ENCODE peak calls at places on chromosomes 1 and 21, in ten cellular contexts. T is neuronal stem cell; K is tibial artery; C is A549; Y is heart right ventricle; L is heart left ventricle; S is H9; I is psoas muscle; H is CD8-positive, alpha-beta memory T cell; B is adipocyte. X is an unnamed sample.

GRCh38 chr1:209688746-209689234 is 13.6 kb downstream of the G0S2 start:
- DNase-seq in B (peak; percentile 20), H (no peak), Y (no peak), T (no peak), I (no peak), C (peak; percentile 38), L (no peak), S (no peak), K (no peak), X (no peak)

GRCh38 chr1:170010443-170010842 is 64.1 kb downstream of the KIFAP3 start:
- DNase-seq in Y (peak; percentile 64), H (no peak), T (peak; percentile 14), L (peak; percentile 40), S (no peak), C (no peak), I (no peak), B (peak; percentile 93), K (peak; percentile 51), X (no peak)

GRCh38 chr1:16420719-16421118 is 16.5 kb downstream of the SPATA21 start:
- DNase-seq in C (no peak), Y (no peak), L (no peak), T (no peak), I (no peak), H (peak; percentile 65), B (no peak), S (no peak), K (no peak), X (no peak)

GRCh38 chr1:43557744-43558245 is 27.1 kb downstream of the PTPRF start:
- DNase-seq in K (no peak), L (no peak), B (peak; percentile 30), I (no peak), T (no peak), Y (no peak), S (no peak), C (no peak), H (no peak), X (peak; percentile 78)

GRCh38 chr1:173205146-173206051 is 1.7 kb downstream of the TNFSF4 start:
- DNase-seq in Y (no peak), K (no peak), I (no peak), C (no peak), B (peak; percentile 59), S (no peak), H (peak; percentile 44), T (no peak), L (no peak), X (peak; percentile 79)

GRCh38 chr1:30275926-30276736 is 447.3 kb downstream of the MATN1 start:
- DNase-seq in B (no peak), C (no peak), Y (no peak), L (no peak), I (peak; percentile 18), H (no peak), S (peak; percentile 14), K (no peak), T (no peak), X (no peak)

GRCh38 chr21:44066116-44066515 is 41.1 kb upstream of the PWP2 start:
- DNase-seq in C (no peak), T (no peak), K (no peak), L (no peak), Y (no peak), H (no peak), S (no peak), B (no peak), I (no peak), X (no peak)

GRCh38 chr1:113966013-113966412 is 13.3 kb upstream of the OLFML3 start:
- DNase-seq in C (no peak), L (no peak), H (no peak), I (no peak), B (peak; percentile 74), K (peak; percentile 43), S (no peak), T (no peak), Y (no peak), X (no peak)

GRCh38 chr1:10939654-10940450 is 72.6 kb upstream of the TARDBP start:
- DNase-seq in H (no peak), K (no peak), Y (no peak), T (no peak), C (no peak), B (no peak), I (no peak), L (no peak), S (no peak), X (no peak)

GRCh38 chr1:59669752-59670312 is 144.9 kb upstream of the HOOK1 start:
- DNase-seq in S (peak; percentile 46), I (peak; percentile 74), H (no peak), L (peak; percentile 24), T (peak; percentile 78), K (peak; percentile 75), C (no peak), B (peak; percentile 39), Y (peak; percentile 29), X (peak; percentile 82)

GRCh38 chr21:44784810-44785209 is 16.8 kb downstream of the UBE2G2 start:
- DNase-seq in C (no peak), B (no peak), Y (no peak), H (no peak), T (no peak), S (no peak), L (no peak), K (no peak), I (no peak), X (no peak)

GRCh38 chr1:26582836-26583460 is 53.4 kb downstream of the RPS6KA1 start:
- DNase-seq in C (no peak), Y (no peak), I (no peak), T (no peak), B (peak; percentile 62), L (no peak), H (no peak), K (peak; percentile 70), S (no peak), X (no peak)

DNA sequence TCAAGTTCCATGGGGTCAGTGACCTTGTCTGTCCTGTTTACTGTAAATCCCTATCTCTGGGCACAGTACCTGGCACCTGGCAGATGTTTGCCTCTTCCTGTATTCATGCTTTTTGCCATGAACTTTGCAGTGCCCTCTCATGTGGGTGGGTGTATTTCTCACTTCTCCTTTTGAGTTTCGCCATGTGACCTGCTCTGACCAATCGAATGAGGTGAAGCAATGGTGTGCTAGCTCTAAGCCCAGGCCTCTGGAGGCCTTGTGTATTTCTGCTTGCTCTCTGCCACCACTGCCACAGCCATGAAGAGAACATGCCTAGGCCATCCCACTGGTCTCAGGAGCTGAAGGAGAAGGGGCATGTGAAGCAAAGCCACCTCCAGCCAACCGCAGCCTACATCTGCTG is 185.5 kb upstream of the ZC3H12A start:
- DNase-seq in C (no peak), Y (no peak), K (no peak), S (no peak), I (no peak), H (no peak), L (no peak), B (no peak), T (no peak), X (no peak)
- H3K4me1 ChIP-seq in C (no peaks in the 10 kb centered on the region), Y (no peaks in the 10 kb centered on the region), K (no peaks in the 10 kb centered on the region), S (no peaks in the 10 kb centered on the region), I (no peaks in the 10 kb centered on the region), H (no peaks in the 10 kb centered on the region), L (no peaks in the 10 kb centered on the region), B (no peaks in the 10 kb centered on the region), T (no peaks in the 10 kb centered on the region), X (no peaks in the 10 kb centered on the region)

DNA sequence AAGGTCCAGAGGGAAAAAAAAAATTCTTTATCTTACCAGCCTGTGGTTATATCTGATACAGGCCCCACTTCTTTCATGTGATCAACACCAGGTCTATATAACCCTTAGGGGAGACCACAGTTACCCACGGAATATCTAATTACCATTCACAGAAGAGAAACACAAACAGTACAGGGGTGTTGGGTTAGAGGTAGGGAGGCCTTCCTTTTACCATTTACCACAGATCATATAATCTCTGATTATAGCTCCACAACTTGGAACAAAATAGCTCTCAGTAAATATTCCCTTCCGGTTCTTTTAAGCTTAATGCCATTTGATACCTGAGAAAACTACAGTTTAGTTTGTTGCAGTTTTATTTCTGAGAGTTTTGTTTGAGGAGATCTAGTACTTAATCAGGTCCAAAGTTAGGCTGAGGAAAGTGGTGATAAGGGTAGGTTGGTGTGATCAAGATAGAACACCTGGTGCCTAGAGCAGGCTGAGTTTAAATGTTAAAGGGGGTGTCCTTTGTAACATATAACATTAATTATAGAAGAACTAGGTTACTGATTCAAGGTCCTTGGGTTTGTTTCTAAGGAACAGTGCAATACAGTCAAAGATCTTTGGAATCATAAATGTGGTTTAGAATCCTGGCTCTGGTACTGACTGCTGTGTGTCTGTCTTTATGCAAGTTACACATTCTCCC is 14.1 kb downstream of the EPB41 start:
- DNase-seq in B (no peak), C (no peak), S (no peak), K (no peak), Y (no peak), L (no peak), I (no peak), H (peak; percentile 37), T (no peak), X (no peak)
- H3K4me1 ChIP-seq in B (peaks cover 27% of the 10 kb centered on the region), C (peaks cover 21% of the 10 kb centered on the region), S (no peaks in the 10 kb centered on the region), K (peaks cover 13% of the 10 kb centered on the region), Y (peaks cover 22% of the 10 kb centered on the region), L (peaks cover 25% of the 10 kb centered on the region), I (peaks cover 34% of the 10 kb centered on the region), H (peaks cover 90% of the 10 kb centered on the region), T (peaks cover 15% of the 10 kb centered on the region), X (peaks cover 25% of the 10 kb centered on the region)

DNA sequence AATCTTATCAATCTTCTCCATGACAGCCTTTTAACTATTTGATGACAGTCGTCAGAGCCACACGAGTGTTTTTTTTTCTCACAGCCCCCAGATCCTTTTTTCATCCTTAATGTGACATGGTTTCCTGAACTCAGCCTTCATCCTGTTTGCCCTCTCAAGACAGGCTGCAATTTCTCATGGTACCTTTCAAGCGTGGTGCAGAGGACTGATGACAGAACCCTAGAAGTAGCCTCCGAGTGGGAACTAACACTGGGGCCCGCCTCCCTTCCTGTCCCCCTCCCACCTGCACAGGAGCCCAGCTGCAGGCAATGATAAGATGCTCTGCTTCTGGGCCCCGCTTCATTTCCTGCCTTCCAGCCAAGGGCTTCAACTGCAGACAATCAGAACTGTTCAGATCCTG is 114.6 kb upstream of the VAV3 start:
- DNase-seq in L (no peak), S (no peak), T (no peak), Y (no peak), K (no peak), B (no peak), H (peak; percentile 41), I (no peak), C (no peak), X (no peak)
- H3K4me1 ChIP-seq in L (no peaks in the 10 kb centered on the region), S (no peaks in the 10 kb centered on the region), T (peaks cover 18% of the 10 kb centered on the region), Y (no peaks in the 10 kb centered on the region), K (no peaks in the 10 kb centered on the region), B (no peaks in the 10 kb centered on the region), H (peaks cover 79% of the 10 kb centered on the region), I (peaks cover 4% of the 10 kb centered on the region), C (no peaks in the 10 kb centered on the region), X (no peaks in the 10 kb centered on the region)

DNA sequence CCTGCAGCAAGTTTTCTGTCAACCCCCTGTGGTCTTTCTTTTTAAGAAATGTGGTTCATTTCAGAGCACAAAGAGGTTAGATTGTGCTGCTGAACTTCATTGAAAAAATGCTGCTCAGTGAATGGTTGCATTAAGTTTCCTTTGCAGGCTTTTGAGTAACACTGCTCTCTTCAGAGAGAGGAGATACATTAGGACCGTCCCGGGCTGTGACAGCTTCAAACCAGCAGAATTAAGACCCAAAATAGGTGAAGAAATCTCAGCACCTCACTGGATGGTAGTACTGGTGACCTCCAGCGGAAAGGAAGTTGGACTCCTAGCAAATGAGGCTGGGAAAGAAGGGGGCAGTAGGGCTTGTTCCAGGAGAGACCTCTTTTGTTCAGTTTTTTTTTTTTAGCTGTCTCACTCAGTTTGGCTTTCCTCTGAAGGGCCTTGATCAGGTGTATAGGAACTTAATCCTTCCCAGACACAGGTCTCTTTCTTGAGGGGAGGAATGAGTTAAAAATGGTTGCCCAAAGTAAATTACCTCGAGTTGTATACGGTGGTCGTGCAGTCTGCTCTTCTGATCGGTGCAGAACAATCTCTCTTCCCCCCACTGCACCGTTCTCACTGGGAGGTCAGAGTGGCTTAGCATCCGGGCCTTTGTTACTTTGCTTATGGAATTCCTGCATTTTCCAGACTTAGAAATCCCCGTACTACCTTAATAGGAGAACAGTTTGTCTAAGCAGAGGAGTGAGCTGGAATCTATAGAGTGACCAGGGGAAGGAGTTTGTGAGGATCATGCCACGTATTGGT is 81.0 kb downstream of the NDUFS5 start:
- DNase-seq in Y (no peak), H (no peak), K (no peak), B (no peak), T (peak; percentile 63), S (no peak), L (no peak), I (no peak), C (no peak), X (no peak)
- H3K4me1 ChIP-seq in Y (peaks cover 28% of the 10 kb centered on the region), H (peaks cover 24% of the 10 kb centered on the region), K (peaks cover 79% of the 10 kb centered on the region), B (peaks cover 74% of the 10 kb centered on the region), T (peaks cover 30% of the 10 kb centered on the region), S (peaks cover 8% of the 10 kb centered on the region), L (peaks cover 79% of the 10 kb centered on the region), I (peaks cover 57% of the 10 kb centered on the region), C (peaks cover 63% of the 10 kb centered on the region), X (peaks cover 77% of the 10 kb centered on the region)